ENCODE peak calls at places on chromosomes 5 and 9, in six cellular contexts. B is IMR-90, D is neuronal stem cell, L is mesendoderm, E is H1, Y is trophoblast cell. W is an unnamed sample.
A peak's percentile ranks its signal among the peaks of the same experiment; 100 is the strongest.

GRCh38 chr5:157481666-157482065 is 21.7 kb downstream of the NIPAL4 start:
- DNase-seq in D (no peak), E (no peak), B (no peak), L (no peak), Y (no peak), W (no peak)

GRCh38 chr9:73264636-73265035 is 113.0 kb downstream of the ANXA1 start:
- DNase-seq in L (no peak), E (no peak), D (no peak), B (no peak), Y (no peak), W (no peak)

GRCh38 chr5:395156-395920 is 47.6 kb upstream of the EXOC3 start:
- DNase-seq in Y (peak; percentile 63), L (peak; percentile 27), B (peak; percentile 94), D (no peak), E (no peak), W (peak; percentile 99)

GRCh38 chr5:1744393-1745189 is 55.0 kb downstream of the MRPL36 start:
- DNase-seq in Y (no peak), E (no peak), L (no peak), D (no peak), B (no peak), W (no peak)

GRCh38 chr9:95218790-95219189 is 98.7 kb downstream of the FANCC start:
- DNase-seq in D (no peak), L (peak; percentile 38), E (no peak), Y (no peak), B (no peak), W (no peak)

GRCh38 chr5:69497006-69497520 is 4.5 kb downstream of the OCLN start:
- DNase-seq in B (no peak), L (no peak), E (no peak), Y (no peak), D (no peak), W (no peak)

GRCh38 chr5:138352722-138353549 is 451 bp downstream of the KDM3B start:
- DNase-seq in E (no peak), L (peak; percentile 82), D (peak; percentile 63), B (peak; percentile 47), Y (peak; percentile 71), W (peak; percentile 74)

GRCh38 chr9:137522746-137523455 is 27.3 kb downstream of the PNPLA7 start:
- DNase-seq in L (no peak), B (no peak), E (no peak), D (no peak), Y (no peak), W (no peak)

GRCh38 chr9:38732849-38733248 is 12.9 kb upstream of the FAM240B start:
- DNase-seq in Y (no peak), L (no peak), B (no peak), E (no peak), D (no peak), W (no peak)

GRCh38 chr5:15105799-15106393 is 234.3 kb upstream of the ANKH start:
- DNase-seq in D (peak; percentile 52), L (peak; percentile 77), B (peak; percentile 54), E (peak; percentile 19), Y (peak; percentile 18), W (peak; percentile 56)

GRCh38 chr9:109708507-109708945 is 71.5 kb upstream of the PALM2AKAP2 start:
- DNase-seq in E (no peak), D (no peak), L (no peak), Y (no peak), B (peak; percentile 28), W (no peak)

GRCh38 chr9:137475666-137476065 is 16.5 kb upstream of the NSMF start:
- DNase-seq in E (no peak), Y (no peak), B (no peak), D (no peak), L (no peak), W (no peak)

GRCh38 chr5:154273028-154273617 is 82.6 kb downstream of the GALNT10 start:
- DNase-seq in L (no peak), Y (no peak), E (no peak), D (no peak), B (peak; percentile 21), W (peak; percentile 55)

GRCh38 chr5:100890514-100891008 is 12.5 kb downstream of the ST8SIA4 start:
- DNase-seq in D (no peak), Y (no peak), B (no peak), E (no peak), L (no peak), W (peak; percentile 27)

GRCh38 chr9:75814667-75815066 is 75.8 kb upstream of the PCSK5 start:
- DNase-seq in D (no peak), Y (no peak), L (peak; percentile 4), B (no peak), E (no peak), W (peak; percentile 41)

GRCh38 chr5:132737982-132738770 is 830 bp upstream of the KIF3A start:
- DNase-seq in E (no peak), D (no peak), Y (peak; percentile 72), L (no peak), B (no peak), W (no peak)

GRCh38 chr9:36818965-36819870 is 214.8 kb downstream of the PAX5 start:
- DNase-seq in Y (no peak), E (no peak), B (no peak), D (peak; percentile 42), L (peak; percentile 62), W (no peak)

GRCh38 chr9:136629879-136630661 is 32.6 kb upstream of the EGFL7 start:
- DNase-seq in E (peak; percentile 36), D (peak; percentile 65), L (peak; percentile 80), B (peak; percentile 24), Y (no peak), W (peak; percentile 62)

GRCh38 chr9:110887276-110887675 is 151.0 kb downstream of the LPAR1 start:
- DNase-seq in B (no peak), E (no peak), D (no peak), Y (no peak), L (no peak), W (no peak)

GRCh38 chr9:110892689-110893088 is 145.6 kb downstream of the LPAR1 start:
- DNase-seq in Y (no peak), E (no peak), B (no peak), D (no peak), L (no peak), W (no peak)

GRCh38 chr9:110890416-110890815 is 147.9 kb downstream of the LPAR1 start:
- DNase-seq in L (no peak), B (no peak), D (no peak), E (no peak), Y (no peak), W (no peak)

GRCh38 chr9:110891760-110892159 is 146.5 kb downstream of the LPAR1 start:
- DNase-seq in L (no peak), B (peak; percentile 75), Y (no peak), D (no peak), E (no peak), W (no peak)

GRCh38 chr9:110886832-110887231 is 151.4 kb downstream of the LPAR1 start:
- DNase-seq in Y (no peak), D (no peak), L (no peak), B (peak; percentile 71), E (no peak), W (peak; percentile 76)
- H3K4me3 ChIP-seq in Y (no peak overlapping the region), D (no peak overlapping the region), L (no peak overlapping the region), B (no peak overlapping the region), E (no peak overlapping the region), W (no peak overlapping the region)

DNA sequence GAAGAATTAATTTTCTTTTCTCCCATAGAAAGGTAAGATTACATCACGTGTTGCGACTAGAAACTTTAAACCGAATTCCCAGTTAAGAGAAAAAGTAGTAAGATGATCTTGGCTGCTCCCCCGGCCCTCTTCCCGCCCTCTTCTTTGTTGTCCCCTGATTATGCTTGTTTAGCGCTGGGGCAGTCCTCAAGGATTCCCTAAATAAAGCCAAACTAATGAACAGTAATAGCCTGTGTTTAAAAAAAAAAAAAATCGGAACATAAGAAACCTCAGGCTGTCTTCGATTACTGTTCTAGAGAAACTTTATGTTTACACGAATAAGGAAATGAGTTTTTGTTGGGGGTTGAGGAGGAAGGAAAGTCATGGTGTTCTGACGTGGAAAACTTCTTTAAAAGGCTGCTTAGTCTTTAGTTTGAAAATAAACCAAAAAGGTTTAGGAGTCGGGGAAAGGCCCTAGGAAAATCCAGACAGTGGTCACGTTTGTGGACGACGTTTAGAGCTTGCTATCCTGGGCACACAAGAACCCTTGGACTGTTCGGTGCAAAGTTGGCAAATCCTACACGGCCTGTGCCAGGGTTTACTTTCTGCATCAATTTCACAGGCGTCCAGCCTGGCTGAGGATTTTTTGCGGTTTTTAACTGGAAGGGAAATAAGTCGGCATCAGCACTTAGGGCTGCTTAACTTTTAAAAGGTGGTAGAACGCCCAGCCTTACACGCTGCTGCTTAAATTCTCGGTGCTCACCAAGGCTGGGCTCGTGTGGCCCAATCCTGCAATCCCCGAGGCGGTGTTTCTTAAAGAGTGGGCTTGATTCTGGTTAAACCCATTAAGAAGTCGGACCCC is 1.1 kb upstream of the MAT2B start:
- DNase-seq in Y (no peak), L (peak; percentile 69), B (peak; percentile 52), E (no peak), D (peak; percentile 27), W (peak; percentile 80)
- H3K4ac ChIP-seq in Y (no peak overlapping the region), L (peak overlapping the region; percentile 88), B (peak overlapping the region; percentile 88), E (peak overlapping the region; percentile 91), D (no peak overlapping the region), W (no peak overlapping the region)

GRCh38 chr9:120924698-120925534 is 1.7 kb downstream of the TRAF1 start:
- DNase-seq in L (no peak), Y (no peak), E (no peak), D (no peak), B (peak; percentile 35), W (no peak)
- H3K4me3 ChIP-seq in L (no peak overlapping the region), Y (no peak overlapping the region), E (no peak overlapping the region), D (no peak overlapping the region), B (no peak overlapping the region), W (no peak overlapping the region)

GRCh38 chr5:10550222-10550995 is 13.5 kb upstream of the ANKRD33B start:
- DNase-seq in D (no peak), E (no peak), B (no peak), L (peak; percentile 23), Y (no peak), W (peak; percentile 29)
- H3K4ac ChIP-seq in D (no peak overlapping the region), E (no peak overlapping the region), B (peak overlapping the region; percentile 97), L (peak overlapping the region; percentile 41), Y (no peak overlapping the region), W (no peak overlapping the region)

DNA sequence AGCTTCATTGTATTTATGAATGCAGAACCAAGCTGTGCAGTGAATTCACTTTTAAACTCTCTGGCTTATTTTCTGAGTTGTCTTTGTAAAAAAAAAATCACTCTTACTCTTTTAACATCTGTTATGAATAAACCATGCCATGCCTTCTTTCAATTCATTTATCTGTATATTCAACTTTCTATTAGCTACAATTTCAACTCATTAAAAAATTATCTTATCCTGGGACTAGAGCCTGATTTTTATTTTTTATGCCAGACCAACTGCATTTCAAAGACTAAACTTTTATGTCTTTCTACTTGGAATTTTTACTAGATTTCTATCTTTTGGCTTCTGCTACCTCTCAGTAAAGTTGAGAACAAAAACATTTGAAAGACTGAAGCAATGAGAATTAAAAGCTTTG is 342.7 kb downstream of the DEPDC1B start:
- DNase-seq in Y (no peak), E (no peak), D (no peak), B (no peak), L (no peak), W (no peak)
- H3K4me3 ChIP-seq in Y (no peak overlapping the region), E (no peak overlapping the region), D (no peak overlapping the region), B (no peak overlapping the region), L (no peak overlapping the region), W (no peak overlapping the region)